ENCODE peak calls at places on chromosomes 11 and 22, in nine cellular contexts. T is colonic mucosa; Q is IMR-90; C is mesothelial cell of epicardium; E is gastrocnemius medialis; Z is nephron progenitor cell; K is fibroblast of pulmonary artery; S is progenitor cell of endocrine pancreas; J is CD4-positive, alpha-beta T cell. I is an unnamed sample.

GRCh38 chr11:130087294-130087926 is 17.7 kb downstream of the APLP2 start:
- DNase-seq in T (no peak), Q (no peak), C (no peak), E (no peak), Z (no peak), K (peak), S (no peak), J (no peak), I (no peak)

GRCh38 chr22:20023214-20023613 is 2.3 kb downstream of the TANGO2 start:
- DNase-seq in T (no peak), Q (no peak), C (no peak), E (no peak), Z (no peak), K (no peak), S (no peak), J (no peak), I (no peak)

GRCh38 chr11:96506041-96506440 is 116.2 kb downstream of the JRKL start:
- DNase-seq in T (no peak), Q (no peak), C (no peak), E (no peak), Z (no peak), K (no peak), S (no peak), J (no peak), I (no peak)

GRCh38 chr11:43680521-43681505 is at the start of gene HSD17B12:
- DNase-seq in T (peak), Q (peak), C (peak), E (peak), Z (peak), K (peak), S (peak), J (peak), I (peak)

GRCh38 chr11:101430236-101430635 is 153.6 kb downstream of the TRPC6 start:
- DNase-seq in T (no peak), Q (no peak), C (no peak), E (no peak), Z (no peak), K (no peak), S (no peak), J (no peak), I (no peak)

GRCh38 chr11:74846770-74847169 is 98.1 kb downstream of the RNF169 start:
- DNase-seq in T (no peak), Q (no peak), C (no peak), E (no peak), Z (no peak), K (peak), S (no peak), J (no peak), I (no peak)

GRCh38 chr22:39559456-39560105 is 11.0 kb upstream of the CACNA1I start:
- DNase-seq in T (no peak), Q (no peak), C (no peak), E (no peak), Z (peak), K (no peak), S (peak), J (no peak), I (no peak)

GRCh38 chr11:128171496-128171895 is 415.9 kb downstream of the ETS1 start:
- DNase-seq in T (no peak), Q (peak), C (no peak), E (no peak), Z (no peak), K (peak), S (no peak), J (no peak), I (no peak)

GRCh38 chr22:28171135-28171534 is 252.1 kb upstream of the PITPNB start:
- DNase-seq in T (no peak), Q (no peak), C (no peak), E (no peak), Z (no peak), K (peak), S (no peak), J (no peak), I (no peak)

GRCh38 chr11:102426000-102426399 is 26.6 kb downstream of the TMEM123 start:
- DNase-seq in T (no peak), Q (no peak), C (no peak), E (no peak), Z (no peak), K (no peak), S (no peak), J (no peak), I (no peak)

GRCh38 chr11:8384199-8384821 is 120.6 kb upstream of the LMO1 start:
- DNase-seq in T (no peak), Q (no peak), C (no peak), E (no peak), Z (peak), K (peak), S (no peak), J (no peak), I (peak)

GRCh38 chr11:101345891-101346290 is 216.3 kb upstream of the PGR start:
- DNase-seq in T (no peak), Q (no peak), C (no peak), E (no peak), Z (no peak), K (no peak), S (no peak), J (no peak), I (no peak)

GRCh38 chr22:30267382-30268302 is 991 bp upstream of the OSM start:
- DNase-seq in T (no peak), Q (no peak), C (no peak), E (no peak), Z (no peak), K (no peak), S (no peak), J (peak), I (no peak)

DNA sequence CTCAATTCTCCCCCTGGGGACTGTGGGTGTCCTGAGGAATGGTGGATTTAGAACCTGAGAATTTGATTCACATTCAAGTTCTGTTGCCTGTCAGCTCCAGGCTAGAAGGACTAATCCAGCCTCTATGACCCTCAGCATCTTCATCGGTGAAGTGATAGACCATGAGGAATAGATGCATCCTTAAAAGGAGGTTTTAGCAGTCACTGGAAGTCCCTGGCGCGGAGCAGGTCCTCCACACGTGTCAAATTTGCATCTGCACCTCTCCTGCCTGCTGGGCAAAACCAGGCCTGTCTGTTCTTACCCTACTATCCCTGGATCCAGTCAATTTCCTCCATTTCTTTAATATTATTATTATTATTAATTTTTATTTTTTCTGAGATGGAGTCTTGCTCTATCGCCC is 808.4 kb downstream of the TBC1D22A start:
- DNase-seq in T (no peak), Q (no peak), C (no peak), E (no peak), Z (no peak), K (no peak), S (no peak), J (no peak), I (peak)
- TF ChIP-seq CTCF in T (no peak), Q (no peak), C (no peak), E (no peak), Z (no peak), K (no peak), S (no peak), J (no peak), I (no peak)

GRCh38 chr11:61161190-61162091 is at the start of gene VPS37C:
- DNase-seq in T (peak), Q (peak), C (peak), E (peak), Z (peak), K (peak), S (peak), J (peak), I (peak)
- TF ChIP-seq CTCF in T (no peak), Q (no peak), C (peak), E (no peak), Z (no peak), K (no peak), S (peak), J (no peak), I (peak)

DNA sequence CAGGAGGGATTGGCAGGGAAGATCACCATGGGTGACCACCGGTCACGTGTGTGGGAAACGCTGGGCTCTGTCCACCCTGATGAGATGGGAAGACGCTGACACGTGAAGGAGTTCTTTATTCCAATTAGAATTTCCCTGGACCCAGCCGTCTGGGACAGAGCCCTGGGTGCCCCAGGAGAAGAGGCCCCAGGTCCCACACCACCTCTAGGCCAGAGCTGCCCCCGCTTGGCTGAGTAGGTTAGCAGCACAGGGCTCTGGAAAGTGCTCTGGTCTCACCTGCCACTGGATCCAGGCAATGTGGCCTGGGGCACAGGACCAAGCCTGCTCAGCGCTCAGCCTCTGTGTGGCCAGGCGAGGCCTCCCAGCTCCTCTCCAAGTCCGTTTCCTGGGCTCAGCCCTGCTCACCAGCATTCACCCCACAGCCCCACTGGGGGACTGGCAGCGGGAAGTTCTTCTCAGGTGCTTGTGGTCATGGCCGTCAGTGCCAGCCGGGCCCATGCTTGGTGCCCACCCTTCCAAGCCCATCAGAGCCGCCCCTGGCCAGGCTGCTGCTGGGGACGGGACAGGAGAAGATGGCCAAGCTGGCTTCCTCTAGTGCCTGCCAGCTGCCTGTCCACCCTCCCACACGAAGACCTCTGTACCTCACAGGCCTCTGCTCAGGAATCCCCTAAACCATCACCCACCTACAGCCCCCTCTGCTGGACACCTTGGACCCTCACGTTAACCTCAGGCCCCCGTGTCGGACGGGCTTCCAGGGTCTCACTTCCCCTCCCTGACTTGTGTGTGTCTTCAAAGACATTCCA is 62.5 kb upstream of the FGF3 start:
- DNase-seq in T (no peak), Q (no peak), C (no peak), E (no peak), Z (peak), K (no peak), S (no peak), J (no peak), I (no peak)
- TF ChIP-seq CTCF in T (no peak), Q (no peak), C (peak), E (no peak), Z (peak), K (peak), S (peak), J (no peak), I (peak)

DNA sequence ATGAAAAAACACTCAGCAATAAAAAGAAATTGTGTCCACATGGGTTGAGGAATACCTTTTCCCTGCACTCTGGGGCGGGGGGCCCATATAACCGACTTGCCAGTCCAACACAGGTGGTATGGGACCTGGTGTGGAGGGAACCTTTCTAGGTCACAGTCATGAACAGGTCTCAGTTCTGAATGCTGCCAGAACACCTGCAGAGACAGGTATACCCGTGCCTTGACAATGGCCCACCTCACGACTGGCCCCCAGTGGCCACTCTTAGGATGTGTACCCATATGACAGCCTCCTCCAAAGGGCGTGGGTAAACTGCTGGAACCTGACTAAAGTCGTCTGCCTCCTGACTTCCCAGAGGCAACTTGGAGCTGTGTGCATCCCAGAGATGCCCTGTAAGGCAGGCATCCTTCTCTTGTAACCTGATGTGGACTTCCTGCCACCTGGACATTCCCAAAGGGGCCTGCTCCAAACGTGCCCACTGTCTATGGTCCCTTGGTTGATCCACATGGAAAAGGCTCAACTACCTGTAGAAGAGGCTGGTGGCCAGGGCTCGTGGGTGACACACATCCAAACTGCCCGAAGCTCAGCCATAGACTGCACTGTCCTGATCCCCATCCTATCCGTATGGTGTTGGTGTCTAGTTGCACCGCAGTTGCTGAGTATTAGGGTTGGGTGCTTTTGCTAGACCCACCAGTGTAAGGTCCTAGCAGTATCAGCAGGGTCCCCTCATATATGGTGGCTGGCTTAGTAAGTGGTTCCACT is 859.3 kb downstream of the BRD1 start:
- DNase-seq in T (peak), Q (no peak), C (peak), E (no peak), Z (no peak), K (no peak), S (peak), J (no peak), I (peak)
- TF ChIP-seq CTCF in T (peak), Q (no peak), C (peak), E (no peak), Z (peak), K (no peak), S (peak), J (no peak), I (peak)

GRCh38 chr11:69644962-69645675 is 4.2 kb downstream of the CCND1 start:
- DNase-seq in T (no peak), Q (no peak), C (no peak), E (no peak), Z (no peak), K (no peak), S (no peak), J (no peak), I (no peak)

GRCh38 chr11:69642913-69643632 is 2.1 kb downstream of the CCND1 start:
- DNase-seq in T (peak), Q (peak), C (peak), E (peak), Z (peak), K (peak), S (peak), J (peak), I (peak)

GRCh38 chr11:69644071-69644961 is 3.4 kb downstream of the CCND1 start:
- DNase-seq in T (peak), Q (peak), C (peak), E (no peak), Z (no peak), K (peak), S (no peak), J (no peak), I (peak)

GRCh38 chr11:69642549-69642912 is 1.6 kb downstream of the CCND1 start:
- DNase-seq in T (peak), Q (no peak), C (peak), E (no peak), Z (peak), K (no peak), S (no peak), J (no peak), I (no peak)

DNA sequence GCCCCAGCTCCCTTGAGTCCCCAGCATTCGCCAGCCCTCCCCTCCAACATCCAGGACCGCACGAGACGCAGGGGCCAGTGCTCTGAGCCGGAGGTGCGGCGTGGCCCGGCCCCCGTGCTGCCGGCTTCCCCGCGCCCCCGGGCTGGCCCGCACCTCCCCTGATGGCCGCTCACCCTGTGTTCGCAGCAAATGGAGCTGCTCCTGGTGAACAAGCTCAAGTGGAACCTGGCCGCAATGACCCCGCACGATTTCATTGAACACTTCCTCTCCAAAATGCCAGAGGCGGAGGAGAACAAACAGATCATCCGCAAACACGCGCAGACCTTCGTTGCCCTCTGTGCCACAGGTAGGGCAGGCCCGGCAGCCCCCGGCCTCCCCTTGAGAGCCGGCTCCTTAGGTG is 2.7 kb downstream of the CCND1 start:
- DNase-seq in T (no peak), Q (no peak), C (no peak), E (no peak), Z (no peak), K (no peak), S (no peak), J (no peak), I (no peak)
- TF ChIP-seq CTCF in T (peak), Q (no peak), C (peak), E (peak), Z (peak), K (no peak), S (no peak), J (peak), I (peak)

GRCh38 chr11:86865436-86865835 is 65.1 kb downstream of the PRSS23 start:
- DNase-seq in T (no peak), Q (no peak), C (no peak), E (no peak), Z (no peak), K (no peak), S (no peak), J (no peak), I (no peak)
- TF ChIP-seq CTCF in T (no peak), Q (no peak), C (no peak), E (no peak), Z (no peak), K (no peak), S (no peak), J (no peak), I (no peak)

GRCh38 chr11:68890490-68891231 is 13.0 kb downstream of the MRPL21 start:
- DNase-seq in T (peak), Q (peak), C (no peak), E (peak), Z (no peak), K (peak), S (no peak), J (no peak), I (peak)
- TF ChIP-seq CTCF in T (no peak), Q (no peak), C (no peak), E (no peak), Z (no peak), K (no peak), S (no peak), J (no peak), I (peak)

GRCh38 chr22:34801221-34801620 is 264.7 kb upstream of the ISX start:
- DNase-seq in T (no peak), Q (no peak), C (no peak), E (no peak), Z (no peak), K (no peak), S (no peak), J (no peak), I (no peak)

GRCh38 chr22:34808618-34809017 is 257.3 kb upstream of the ISX start:
- DNase-seq in T (no peak), Q (no peak), C (no peak), E (no peak), Z (no peak), K (no peak), S (no peak), J (no peak), I (no peak)

GRCh38 chr22:34800265-34800664 is 265.7 kb upstream of the ISX start:
- DNase-seq in T (no peak), Q (no peak), C (peak), E (no peak), Z (peak), K (no peak), S (no peak), J (no peak), I (no peak)

GRCh38 chr22:34798605-34799004 is 267.4 kb upstream of the ISX start:
- DNase-seq in T (no peak), Q (no peak), C (no peak), E (no peak), Z (no peak), K (no peak), S (no peak), J (no peak), I (no peak)

DNA sequence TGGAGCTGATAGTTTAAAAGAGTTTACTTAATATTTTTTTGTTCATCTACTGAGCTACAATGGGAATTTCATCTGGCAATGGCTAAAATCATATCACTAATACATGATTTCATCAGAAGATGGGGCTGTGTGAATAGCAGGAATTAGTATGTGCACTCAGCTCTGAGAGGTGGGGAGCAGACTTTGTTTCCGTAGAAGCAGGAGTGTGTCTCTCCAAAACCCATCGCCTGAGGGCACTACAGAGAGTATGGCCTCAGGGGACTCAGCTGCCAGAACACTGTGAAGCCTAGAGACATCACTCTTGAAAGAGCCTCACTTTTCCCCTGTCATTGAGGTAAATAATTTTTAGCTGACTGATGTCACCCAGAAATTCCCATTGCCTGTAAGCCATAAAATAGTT is 261.4 kb upstream of the ISX start:
- DNase-seq in T (no peak), Q (no peak), C (no peak), E (no peak), Z (no peak), K (no peak), S (no peak), J (no peak), I (no peak)
- TF ChIP-seq CTCF in T (no peak), Q (no peak), C (no peak), E (no peak), Z (peak), K (no peak), S (peak), J (no peak), I (no peak)